ENCODE peak calls at places on chromosome 13, in six cellular contexts. A is PC-3, L is SK-N-SH, Z is hepatocyte, J is HCT116, X is Karpas-422. Q is an unnamed sample. For H3K27me3 and H3K9me2, the result is how much of the 10 kb centered on the place peaks cover.

GRCh38 chr13:21625366-21625765 is 21.4 kb upstream of the MICU2 start:
- DNase-seq in Z (peak), A (peak), X (peak), L (peak), J (peak), Q (peak)

GRCh38 chr13:75724742-75725504 is 88.8 kb downstream of the LMO7 start:
- DNase-seq in L (no peak), X (peak), A (peak), Z (no peak), J (no peak), Q (no peak)

GRCh38 chr13:74056829-74057564 is 77.2 kb downstream of the KLF12 start:
- DNase-seq in Z (no peak), A (no peak), X (peak), L (no peak), J (no peak), Q (no peak)

GRCh38 chr13:63954683-63955082 is 2539.0 kb upstream of the PCDH20 start:
- DNase-seq in A (no peak), X (no peak), J (no peak), L (no peak), Z (no peak), Q (no peak)

GRCh38 chr13:43981091-43981490 is 101.4 kb downstream of the LACC1 start:
- DNase-seq in J (no peak), X (peak), Z (no peak), A (no peak), L (peak), Q (no peak)

GRCh38 chr13:30862707-30863106 is 43.4 kb upstream of the MEDAG start:
- DNase-seq in Z (no peak), A (no peak), L (no peak), X (no peak), J (no peak), Q (no peak)

GRCh38 chr13:44660050-44660449 is 83.9 kb upstream of the TSC22D1 start:
- DNase-seq in A (no peak), J (no peak), L (no peak), Z (no peak), X (no peak), Q (peak)

GRCh38 chr13:46963874-46964273 is 67.0 kb upstream of the HTR2A start:
- DNase-seq in X (no peak), Z (no peak), L (no peak), J (no peak), A (no peak), Q (no peak)

GRCh38 chr13:96090240-96091101 is 564 bp downstream of the HS6ST3 start:
- DNase-seq in J (no peak), A (no peak), Z (peak), X (no peak), L (peak), Q (peak)

GRCh38 chr13:55464222-55464621 is 1676.5 kb upstream of the PRR20A start:
- DNase-seq in Z (no peak), J (no peak), L (no peak), X (no peak), A (no peak), Q (no peak)

GRCh38 chr13:112178769-112179168 is 111.8 kb downstream of the SOX1 start:
- DNase-seq in L (no peak), Z (no peak), A (no peak), X (no peak), J (no peak), Q (no peak)

GRCh38 chr13:106467406-106468122 is 67.9 kb downstream of the EFNB2 start:
- DNase-seq in L (no peak), X (no peak), J (no peak), Z (no peak), A (no peak), Q (no peak)

GRCh38 chr13:71864094-71864980 is 2.7 kb downstream of the DACH1 start:
- DNase-seq in L (peak), J (no peak), Z (peak), X (no peak), A (no peak), Q (no peak)

GRCh38 chr13:71865858-71866172 is 1.2 kb downstream of the DACH1 start:
- DNase-seq in Z (no peak), A (no peak), J (no peak), X (no peak), L (peak), Q (no peak)

GRCh38 chr13:71863249-71863648 is 3.8 kb downstream of the DACH1 start:
- DNase-seq in L (no peak), J (no peak), Z (no peak), X (no peak), A (no peak), Q (no peak)

GRCh38 chr13:71866173-71867091 is 572 bp downstream of the DACH1 start:
- DNase-seq in Z (peak), L (peak), J (no peak), X (no peak), A (no peak), Q (peak)

GRCh38 chr13:71864981-71865857 is 1.8 kb downstream of the DACH1 start:
- DNase-seq in Z (peak), J (no peak), A (no peak), L (peak), X (no peak), Q (no peak)
- H3K27me3 ChIP-seq in Z (half or more), J (under half), A (half or more), L (under half), X (under half), Q (under half)

DNA sequence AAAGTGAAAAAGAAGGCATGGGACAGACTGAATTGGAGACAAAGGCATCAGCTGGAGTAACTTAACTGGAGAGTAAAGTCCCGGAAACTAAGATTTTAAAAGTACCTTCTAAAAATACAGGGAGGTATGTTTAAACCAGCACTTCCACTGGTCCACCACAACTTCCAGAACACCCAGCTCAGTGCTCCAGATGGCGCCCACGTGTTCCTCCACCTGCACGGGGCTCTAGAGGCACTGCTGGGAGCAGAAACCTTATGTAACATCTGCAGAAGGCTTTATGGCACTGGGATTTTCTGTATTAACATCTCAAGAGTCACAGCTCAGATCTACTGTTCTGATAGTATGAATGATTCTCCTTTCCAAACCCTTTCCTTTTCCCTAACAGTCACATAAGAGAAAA is 252.1 kb downstream of the DCLK1 start:
- DNase-seq in Z (no peak), L (no peak), A (no peak), J (no peak), X (no peak), Q (no peak)
- H3K9me2 ChIP-seq in Z (under half), L (under half), A (under half), J (under half), X (under half), Q (under half)

DNA sequence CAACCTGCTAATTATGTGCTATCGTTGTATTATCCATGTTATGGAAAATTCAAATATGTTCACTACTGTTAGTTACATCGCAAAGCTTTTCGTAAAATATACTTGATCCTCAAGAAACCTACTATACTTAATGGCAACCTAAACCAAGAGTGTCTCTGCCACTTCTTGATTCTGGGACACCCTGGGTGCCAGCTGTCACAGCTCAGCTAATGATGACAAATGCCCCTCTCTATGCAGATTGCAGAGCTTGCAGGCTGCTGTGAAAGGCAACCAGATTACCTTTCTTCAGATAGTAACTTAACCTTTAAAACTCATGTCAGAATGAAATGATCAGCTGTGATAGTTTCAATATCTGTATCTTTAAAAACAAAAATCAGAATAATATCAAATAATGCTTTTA is 9.0 kb upstream of the MAB21L1 start:
- DNase-seq in Z (no peak), X (peak), J (no peak), L (no peak), A (no peak), Q (no peak)
- H3K27me3 ChIP-seq in Z (under half), X (under half), J (under half), L (under half), A (under half), Q (under half)

GRCh38 chr13:33994198-33994597 is 176.2 kb downstream of the RFC3 start:
- DNase-seq in Z (no peak), L (no peak), A (no peak), X (no peak), J (no peak), Q (no peak)
- H3K9me2 ChIP-seq in Z (under half), L (under half), A (under half), X (under half), J (under half), Q (under half)

GRCh38 chr13:97221989-97222700 is at the start of gene MBNL2:
- DNase-seq in Z (peak), L (peak), J (peak), X (peak), A (peak), Q (peak)

GRCh38 chr13:97224544-97225324 is 2.6 kb downstream of the MBNL2 start:
- DNase-seq in L (no peak), J (no peak), A (peak), Z (peak), X (no peak), Q (peak)

GRCh38 chr13:97225533-97225932 is 3.4 kb downstream of the MBNL2 start:
- DNase-seq in J (no peak), Z (no peak), L (no peak), X (no peak), A (no peak), Q (no peak)

GRCh38 chr13:97222934-97223710 is 989 bp downstream of the MBNL2 start:
- DNase-seq in L (no peak), X (peak), Z (no peak), A (peak), J (no peak), Q (peak)

DNA sequence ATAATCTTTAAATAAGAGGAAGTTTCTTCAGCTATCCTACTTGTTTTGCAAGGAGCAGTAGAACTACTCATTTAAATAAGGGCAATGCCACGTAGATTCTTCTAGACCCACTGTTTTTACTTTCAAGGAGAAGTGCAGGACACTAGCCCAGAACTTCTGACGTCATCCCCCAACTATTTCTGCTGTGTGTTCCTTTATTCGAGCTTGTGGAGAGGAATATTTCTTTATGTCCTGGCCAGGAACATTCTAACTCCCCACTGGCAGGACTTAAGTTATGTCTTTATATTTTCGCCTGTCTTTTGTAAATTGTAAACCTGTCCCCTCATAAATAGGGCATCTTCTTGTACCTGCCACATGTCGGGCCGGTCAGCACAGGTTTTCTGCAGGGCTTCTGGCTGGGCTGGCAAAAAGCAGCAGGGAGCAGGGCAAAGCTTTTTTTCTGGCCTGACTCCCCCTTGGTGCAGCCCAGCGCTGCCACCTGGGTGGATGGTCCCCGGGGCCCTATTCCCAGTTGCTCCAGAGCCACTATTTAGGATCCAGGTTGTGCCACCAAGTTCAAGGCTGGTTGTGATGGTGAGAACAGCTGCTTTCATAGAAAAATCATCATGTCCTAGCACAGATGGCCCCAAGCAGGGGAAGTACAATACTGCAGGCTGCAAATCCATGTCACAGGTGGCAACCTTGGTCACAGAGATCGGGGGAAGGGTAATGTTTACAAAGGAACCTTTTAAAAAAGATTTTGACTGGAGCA is 1.8 kb downstream of the MBNL2 start:
- DNase-seq in A (peak), L (no peak), X (peak), Z (peak), J (peak), Q (peak)
- H3K27me3 ChIP-seq in A (under half), L (under half), X (under half), Z (under half), J (under half), Q (under half)

Q was measured in GM23248.